ENCODE peak calls at places on chromosomes 13 and 19, in eight cellular contexts. E is cardiac muscle cell; L is H9; G is endothelial cell of umbilical vein; W is CD4-positive, alpha-beta T cell; F is breast epithelium; P is esophagus squamous epithelium; I is RWPE1. A is an unnamed sample.

GRCh38 chr13:112894673-112895481 is 74.1 kb upstream of the MCF2L start:
- DNase-seq in E (no peak), L (peak), G (no peak), W (no peak), F (no peak), P (no peak), I (no peak), A (no peak)

GRCh38 chr19:4488496-4488895 is 16.4 kb downstream of the HDGFL2 start:
- DNase-seq in E (no peak), L (peak), G (no peak), W (no peak), F (no peak), P (no peak), I (no peak), A (no peak)

GRCh38 chr19:56900573-56901097 is 60.1 kb upstream of the PEG3 start:
- DNase-seq in E (peak), L (no peak), G (no peak), W (no peak), F (no peak), P (no peak), I (no peak), A (no peak)

GRCh38 chr19:54459282-54460229 is 4.0 kb downstream of the LENG9 start:
- DNase-seq in E (no peak), L (no peak), G (no peak), W (no peak), F (no peak), P (no peak), I (no peak), A (no peak)

GRCh38 chr13:27311518-27312208 is 41.0 kb downstream of the RASL11A start:
- DNase-seq in E (no peak), L (no peak), G (no peak), W (no peak), F (no peak), P (no peak), I (no peak), A (no peak)

GRCh38 chr13:75803982-75804381 is 167.9 kb downstream of the LMO7 start:
- DNase-seq in E (peak), L (no peak), G (no peak), W (no peak), F (no peak), P (no peak), I (no peak), A (no peak)

GRCh38 chr19:10069046-10069445 is 17.1 kb upstream of the SHFL start:
- DNase-seq in E (no peak), L (no peak), G (no peak), W (no peak), F (no peak), P (no peak), I (peak), A (no peak)

GRCh38 chr13:75480691-75481175 is 1.2 kb downstream of the TBC1D4 start:
- DNase-seq in E (peak), L (peak), G (peak), W (peak), F (peak), P (no peak), I (peak), A (no peak)

GRCh38 chr19:5090780-5091575 is 122.1 kb downstream of the KDM4B start:
- DNase-seq in E (peak), L (no peak), G (no peak), W (no peak), F (no peak), P (no peak), I (no peak), A (no peak)

GRCh38 chr19:16764793-16765433 is 45.3 kb downstream of the NWD1 start:
- DNase-seq in E (no peak), L (no peak), G (no peak), W (no peak), F (no peak), P (no peak), I (peak), A (no peak)

GRCh38 chr19:35262101-35262761 is 6.5 kb upstream of the USF2 start:
- DNase-seq in E (no peak), L (peak), G (no peak), W (no peak), F (peak), P (no peak), I (no peak), A (no peak)

GRCh38 chr19:14843169-14843568 is 5.6 kb downstream of the OR7A10 start:
- DNase-seq in E (no peak), L (no peak), G (no peak), W (no peak), F (no peak), P (no peak), I (no peak), A (no peak)

GRCh38 chr19:13060233-13060963 is 42.3 kb downstream of the LYL1 start:
- DNase-seq in E (peak), L (no peak), G (no peak), W (no peak), F (no peak), P (no peak), I (no peak), A (peak)

GRCh38 chr19:42496551-42497133 is 31.6 kb downstream of the CEACAM1 start:
- DNase-seq in E (no peak), L (no peak), G (no peak), W (no peak), F (no peak), P (no peak), I (no peak), A (no peak)

GRCh38 chr19:29532956-29533355 is 7.2 kb downstream of the VSTM2B start:
- DNase-seq in E (no peak), L (peak), G (no peak), W (no peak), F (no peak), P (no peak), I (no peak), A (no peak)

GRCh38 chr13:105773887-105774538 is 761.4 kb downstream of the EFNB2 start:
- DNase-seq in E (peak), L (no peak), G (peak), W (no peak), F (no peak), P (no peak), I (no peak), A (no peak)

GRCh38 chr13:51262501-51263211 is 40.5 kb downstream of the FAM124A start:
- DNase-seq in E (no peak), L (no peak), G (no peak), W (no peak), F (no peak), P (no peak), I (no peak), A (peak)

DNA sequence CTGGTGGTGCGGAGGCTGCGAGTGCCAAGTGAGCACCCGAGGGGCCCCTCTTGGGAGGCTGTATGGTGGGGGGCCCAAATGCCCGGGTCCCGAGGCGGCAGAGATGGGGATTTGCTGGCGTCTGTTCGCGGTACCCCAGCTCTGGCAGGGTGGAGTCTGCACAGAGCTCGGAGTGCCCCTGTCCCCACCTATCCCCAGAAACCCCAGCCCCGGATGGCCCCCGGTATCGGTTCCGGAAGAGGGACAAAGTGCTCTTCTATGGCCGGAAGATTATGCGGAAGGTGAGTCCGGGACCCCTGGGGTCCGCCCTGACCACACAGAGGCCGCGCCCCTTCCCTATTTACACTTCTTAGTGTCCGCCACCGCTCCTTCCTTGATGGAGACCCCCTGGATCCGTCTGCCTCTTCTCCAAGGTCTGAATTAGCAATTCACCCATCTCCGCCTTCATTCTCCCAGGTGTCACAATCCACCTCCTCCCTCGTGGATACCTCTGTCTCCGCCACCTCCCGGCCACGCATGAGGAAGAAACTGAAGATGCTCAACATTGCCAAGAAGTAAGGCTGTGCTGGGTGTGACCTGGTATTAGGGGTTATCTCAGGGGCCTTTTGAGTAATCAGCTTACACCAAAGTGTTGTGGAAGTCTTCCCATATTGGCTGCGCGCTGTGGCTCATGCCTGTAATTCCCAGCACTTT is 622 bp downstream of the PNPLA6 start:
- DNase-seq in E (no peak), L (peak), G (no peak), W (no peak), F (no peak), P (no peak), I (no peak), A (no peak)
- H3K27ac ChIP-seq in E (no peak), L (no peak), G (no peak), W (peak), F (peak), P (peak), I (peak), A (peak)

DNA sequence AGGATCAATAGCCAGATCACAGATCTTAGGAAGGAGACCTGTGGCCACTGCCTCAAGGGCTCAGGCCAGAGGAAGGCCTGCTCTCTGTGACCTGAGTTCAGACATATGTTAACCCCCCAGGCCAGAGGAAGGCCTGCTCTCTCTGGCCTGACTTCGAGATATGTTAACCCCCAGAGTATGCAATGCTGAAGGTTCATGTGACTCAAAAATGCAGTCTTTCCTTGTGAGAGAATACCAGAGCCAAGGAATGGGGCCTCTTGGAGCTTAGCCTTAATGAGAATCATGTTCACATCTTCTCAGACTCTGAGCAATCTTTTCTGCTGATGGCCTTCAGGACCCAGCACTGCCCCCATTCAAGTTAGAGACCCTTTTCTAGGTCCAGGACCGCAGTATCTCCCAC is 36.7 kb downstream of the MBNL2 start:
- DNase-seq in E (peak), L (no peak), G (no peak), W (no peak), F (no peak), P (no peak), I (no peak), A (no peak)
- H3K27ac ChIP-seq in E (peak), L (no peak), G (peak), W (no peak), F (peak), P (peak), I (peak), A (peak)

GRCh38 chr19:40219721-40220276 is 1.6 kb upstream of the TTC9B start:
- DNase-seq in E (peak), L (no peak), G (peak), W (no peak), F (no peak), P (no peak), I (peak), A (no peak)

GRCh38 chr19:40216777-40217026 is 1.5 kb downstream of the TTC9B start:
- DNase-seq in E (no peak), L (no peak), G (no peak), W (no peak), F (no peak), P (no peak), I (no peak), A (no peak)

GRCh38 chr19:40216013-40216776 is 2.0 kb downstream of the TTC9B start:
- DNase-seq in E (no peak), L (no peak), G (no peak), W (no peak), F (no peak), P (no peak), I (no peak), A (no peak)

GRCh38 chr19:40217027-40217810 is 965 bp downstream of the TTC9B start:
- DNase-seq in E (no peak), L (peak), G (no peak), W (no peak), F (no peak), P (no peak), I (no peak), A (no peak)

GRCh38 chr19:40217921-40218890 is at the start of gene TTC9B:
- DNase-seq in E (no peak), L (peak), G (no peak), W (peak), F (no peak), P (no peak), I (no peak), A (no peak)
- H3K27ac ChIP-seq in E (no peak), L (no peak), G (no peak), W (no peak), F (no peak), P (no peak), I (no peak), A (no peak)

GRCh38 chr19:18091217-18091608 is 4.5 kb upstream of the IL12RB1 start:
- DNase-seq in E (no peak), L (no peak), G (no peak), W (peak), F (no peak), P (no peak), I (no peak), A (peak)
- H3K27ac ChIP-seq in E (no peak), L (no peak), G (no peak), W (peak), F (peak), P (peak), I (no peak), A (peak)

GRCh38 chr13:41639237-41639904 is 182.0 kb downstream of the RGCC start:
- DNase-seq in E (no peak), L (no peak), G (no peak), W (no peak), F (no peak), P (no peak), I (no peak), A (no peak)
- H3K27ac ChIP-seq in E (no peak), L (no peak), G (no peak), W (no peak), F (peak), P (no peak), I (no peak), A (no peak)

GRCh38 chr13:21966014-21966413 is 295.1 kb downstream of the FGF9 start:
- DNase-seq in E (no peak), L (no peak), G (no peak), W (no peak), F (no peak), P (no peak), I (no peak), A (no peak)

GRCh38 chr13:21970172-21970571 is 299.3 kb downstream of the FGF9 start:
- DNase-seq in E (no peak), L (no peak), G (no peak), W (no peak), F (no peak), P (no peak), I (no peak), A (no peak)

GRCh38 chr13:21964686-21965085 is 293.8 kb downstream of the FGF9 start:
- DNase-seq in E (no peak), L (no peak), G (no peak), W (no peak), F (no peak), P (no peak), I (no peak), A (no peak)

GRCh38 chr13:21967871-21968270 is 297.0 kb downstream of the FGF9 start:
- DNase-seq in E (no peak), L (no peak), G (no peak), W (no peak), F (no peak), P (no peak), I (no peak), A (no peak)

DNA sequence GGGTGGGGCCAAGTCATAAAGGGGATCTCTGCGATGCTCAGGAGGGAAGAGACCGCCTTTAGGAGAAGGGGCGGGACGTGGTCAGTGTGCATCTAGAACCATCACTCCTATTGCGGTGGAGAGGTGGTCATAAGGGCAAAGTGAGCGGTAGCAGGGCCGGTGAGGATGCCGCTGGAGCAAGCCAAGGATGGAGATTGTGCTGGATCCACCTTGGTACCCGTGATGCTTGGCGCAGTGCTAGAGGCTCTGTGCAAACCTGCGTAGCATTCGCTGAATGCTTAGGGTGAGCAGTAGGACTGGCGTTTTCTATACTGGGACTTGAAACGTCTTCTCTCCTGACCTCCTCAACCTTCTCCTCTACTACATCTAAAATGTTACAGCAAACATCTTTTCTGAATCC is 294.2 kb downstream of the FGF9 start:
- DNase-seq in E (no peak), L (no peak), G (no peak), W (no peak), F (no peak), P (no peak), I (no peak), A (no peak)
- H3K27ac ChIP-seq in E (no peak), L (no peak), G (no peak), W (no peak), F (no peak), P (no peak), I (no peak), A (no peak)

GRCh38 chr13:19985219-19985556 is 26.7 kb downstream of the ZMYM2 start:
- DNase-seq in E (no peak), L (no peak), G (no peak), W (no peak), F (no peak), P (no peak), I (no peak), A (no peak)
- H3K27ac ChIP-seq in E (peak), L (no peak), G (no peak), W (no peak), F (no peak), P (no peak), I (no peak), A (no peak)

DNA sequence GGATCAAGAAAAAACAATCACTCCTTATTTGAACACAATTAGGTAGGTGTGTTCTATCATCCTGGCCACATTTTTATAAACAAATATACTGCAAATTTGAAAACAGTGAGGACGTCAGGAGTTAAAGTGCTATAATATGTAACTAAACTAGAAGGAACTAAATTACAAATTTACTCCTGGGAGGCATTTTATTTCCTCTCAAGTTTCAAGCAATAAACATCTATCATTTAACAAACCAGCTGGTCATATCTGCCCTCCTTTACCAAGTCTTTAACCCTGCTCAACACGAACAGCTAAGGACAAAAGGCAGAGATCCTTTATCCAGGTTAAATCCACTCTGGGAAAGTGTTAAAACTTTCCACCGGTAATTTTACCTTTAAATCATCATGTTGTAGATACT is 26.5 kb downstream of the ANKRD10 start:
- DNase-seq in E (no peak), L (no peak), G (no peak), W (no peak), F (no peak), P (no peak), I (no peak), A (no peak)
- H3K27ac ChIP-seq in E (peak), L (peak), G (no peak), W (no peak), F (peak), P (peak), I (no peak), A (peak)

DNA sequence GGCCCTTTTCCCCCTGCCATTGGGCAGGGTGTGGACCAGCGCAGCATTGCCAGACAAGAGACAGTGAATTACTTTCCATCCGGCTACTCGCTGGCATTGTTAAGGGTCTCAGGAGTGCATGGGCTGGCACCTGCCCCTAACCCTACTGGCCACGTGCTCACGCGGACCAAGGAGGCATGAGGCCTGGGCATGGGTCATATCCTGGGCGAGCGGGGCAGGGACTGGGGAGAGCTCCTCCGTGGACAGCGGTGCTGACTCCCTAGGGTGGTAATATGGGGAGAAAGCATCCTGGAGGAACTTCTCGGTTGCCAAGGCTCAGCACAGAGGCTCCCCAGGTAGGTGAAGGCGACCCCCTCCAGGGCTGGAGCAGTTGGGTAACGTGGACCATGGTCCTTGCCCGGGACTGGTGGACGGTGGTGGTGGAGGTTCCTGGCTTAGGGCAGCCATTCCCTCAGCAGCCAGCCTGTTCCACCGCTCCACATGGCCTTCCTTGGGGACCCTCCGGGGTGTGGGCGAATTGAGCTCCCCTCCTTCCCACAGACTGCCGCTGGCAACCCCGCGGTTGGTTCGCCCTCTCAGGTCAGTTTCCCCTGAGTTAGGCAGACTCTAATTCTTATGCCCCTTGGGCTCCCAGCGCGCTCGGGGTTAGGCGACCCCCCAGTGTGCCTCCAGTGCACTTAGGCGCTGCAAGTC is 465.1 kb downstream of the SLITRK5 start:
- DNase-seq in E (no peak), L (no peak), G (no peak), W (no peak), F (no peak), P (no peak), I (no peak), A (no peak)
- H3K27ac ChIP-seq in E (no peak), L (no peak), G (no peak), W (no peak), F (no peak), P (no peak), I (no peak), A (no peak)

A was measured in substantia nigra.